ENCODE peak calls at places on chromosome 13, in eight cellular contexts. H, B, W, X, V, C, K and A are unnamed samples.

GRCh38 chr13:99500839-99501134 is 485 bp upstream of the TM9SF2 start:
- DNase-seq in V (no peak), X (peak), C (no peak), K (no peak), B (no peak), H (no peak), W (no peak), A (no peak)

GRCh38 chr13:110555601-110556223 is 5.8 kb downstream of the RAB20 start:
- DNase-seq in V (no peak), K (no peak), B (no peak), H (peak), X (no peak), W (no peak), C (no peak), A (no peak)

GRCh38 chr13:37944476-37945442 is 75.2 kb upstream of the TRPC4 start:
- DNase-seq in V (no peak), W (no peak), X (no peak), K (peak), C (peak), B (no peak), H (no peak), A (no peak)

GRCh38 chr13:99894835-99895427 is 76.6 kb downstream of the ZIC5 start:
- DNase-seq in C (no peak), K (peak), H (no peak), V (no peak), X (peak), B (no peak), W (no peak), A (no peak)

GRCh38 chr13:72221276-72221962 is 354.4 kb upstream of the DACH1 start:
- DNase-seq in K (peak), W (no peak), H (no peak), B (no peak), V (no peak), X (no peak), C (peak), A (no peak)

GRCh38 chr13:26168276-26168814 is 53.8 kb downstream of the RNF6 start:
- DNase-seq in W (peak), X (no peak), C (peak), H (no peak), B (no peak), K (peak), V (no peak), A (no peak)

GRCh38 chr13:102650444-102650843 is 44.4 kb downstream of the METTL21C start:
- DNase-seq in V (no peak), X (no peak), W (no peak), B (no peak), H (no peak), C (no peak), K (no peak), A (no peak)

GRCh38 chr13:102773441-102774209 is at the start of gene TEX30:
- DNase-seq in H (peak), B (peak), K (peak), X (peak), W (peak), V (peak), C (peak), A (peak)

GRCh38 chr13:71831716-71832115 is 35.3 kb downstream of the DACH1 start:
- DNase-seq in W (peak), V (no peak), H (no peak), C (no peak), B (no peak), K (no peak), X (no peak), A (no peak)

GRCh38 chr13:53237696-53238095 is 209.1 kb downstream of the OLFM4 start:
- DNase-seq in V (no peak), C (no peak), W (no peak), K (no peak), B (no peak), X (no peak), H (no peak), A (no peak)

GRCh38 chr13:52978989-52979388 is 49.6 kb upstream of the OLFM4 start:
- DNase-seq in C (no peak), V (no peak), K (no peak), B (no peak), X (no peak), H (no peak), W (no peak), A (no peak)

GRCh38 chr13:47545206-47545605 is 455.9 kb downstream of the SUCLA2 start:
- DNase-seq in K (no peak), B (no peak), W (no peak), C (peak), H (no peak), V (no peak), X (no peak), A (peak)

GRCh38 chr13:65472336-65472735 is 1757.8 kb downstream of the PCDH9 start:
- DNase-seq in H (no peak), V (no peak), X (no peak), W (no peak), C (peak), B (no peak), K (peak), A (no peak)

GRCh38 chr13:100976993-100977392 is 302.4 kb upstream of the TMTC4 start:
- DNase-seq in W (no peak), B (no peak), K (no peak), V (no peak), X (no peak), H (no peak), C (no peak), A (no peak)

GRCh38 chr13:48478401-48478800 is 54.5 kb downstream of the RCBTB2 start:
- DNase-seq in V (no peak), X (no peak), K (no peak), W (no peak), H (no peak), C (no peak), B (no peak), A (peak)

GRCh38 chr13:114043421-114044053 is 69.7 kb upstream of the C13orf46 start:
- DNase-seq in C (peak), X (peak), B (peak), W (peak), H (peak), K (peak), V (peak), A (peak)

GRCh38 chr13:111359930-111360329 is 39.5 kb downstream of the TEX29 start:
- DNase-seq in H (no peak), K (no peak), W (no peak), B (no peak), V (no peak), X (no peak), C (no peak), A (no peak)

GRCh38 chr13:45512148-45512498 is 47.4 kb downstream of the COG3 start:
- DNase-seq in V (no peak), X (no peak), B (no peak), K (peak), C (no peak), H (no peak), W (peak), A (peak)

DNA sequence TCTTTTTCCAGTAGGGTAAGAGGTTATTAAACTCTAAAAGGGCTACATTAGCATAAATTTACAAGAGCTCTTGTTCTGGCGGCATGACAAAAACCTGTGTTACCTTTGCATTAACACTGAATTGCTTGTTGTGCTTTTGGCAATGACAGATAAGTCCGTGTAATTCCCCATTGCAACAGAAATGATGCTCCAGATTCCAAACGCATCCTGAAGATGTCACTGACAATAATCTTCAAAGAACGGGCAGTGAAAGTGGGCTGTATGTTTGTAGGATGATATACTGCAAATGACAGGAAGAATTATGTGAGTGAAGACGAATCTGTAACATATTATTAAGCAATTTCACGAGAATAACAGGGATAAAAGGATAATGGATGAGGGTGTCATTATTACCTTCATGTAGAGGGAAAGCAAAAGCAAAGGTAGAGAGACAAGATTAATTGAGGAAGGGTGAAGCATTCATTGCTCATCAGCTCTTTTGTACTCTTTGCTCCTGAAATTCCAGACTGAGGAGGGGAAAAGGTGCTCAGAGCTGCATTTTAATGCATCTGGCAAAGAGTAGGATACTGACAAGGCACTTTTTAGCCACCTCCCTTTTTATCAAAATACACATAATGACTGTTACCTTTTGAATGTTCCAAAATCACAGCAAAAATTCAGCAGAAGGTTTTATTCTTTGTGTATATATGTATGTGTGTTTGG is 38.5 kb upstream of the MAB21L1 start:
- DNase-seq in C (no peak), V (no peak), B (no peak), K (no peak), X (no peak), H (no peak), W (no peak), A (no peak)
- H3K4me3 ChIP-seq in C (no peak), V (no peak), B (no peak), K (no peak), X (no peak), H (no peak), W (no peak), A (no peak)

DNA sequence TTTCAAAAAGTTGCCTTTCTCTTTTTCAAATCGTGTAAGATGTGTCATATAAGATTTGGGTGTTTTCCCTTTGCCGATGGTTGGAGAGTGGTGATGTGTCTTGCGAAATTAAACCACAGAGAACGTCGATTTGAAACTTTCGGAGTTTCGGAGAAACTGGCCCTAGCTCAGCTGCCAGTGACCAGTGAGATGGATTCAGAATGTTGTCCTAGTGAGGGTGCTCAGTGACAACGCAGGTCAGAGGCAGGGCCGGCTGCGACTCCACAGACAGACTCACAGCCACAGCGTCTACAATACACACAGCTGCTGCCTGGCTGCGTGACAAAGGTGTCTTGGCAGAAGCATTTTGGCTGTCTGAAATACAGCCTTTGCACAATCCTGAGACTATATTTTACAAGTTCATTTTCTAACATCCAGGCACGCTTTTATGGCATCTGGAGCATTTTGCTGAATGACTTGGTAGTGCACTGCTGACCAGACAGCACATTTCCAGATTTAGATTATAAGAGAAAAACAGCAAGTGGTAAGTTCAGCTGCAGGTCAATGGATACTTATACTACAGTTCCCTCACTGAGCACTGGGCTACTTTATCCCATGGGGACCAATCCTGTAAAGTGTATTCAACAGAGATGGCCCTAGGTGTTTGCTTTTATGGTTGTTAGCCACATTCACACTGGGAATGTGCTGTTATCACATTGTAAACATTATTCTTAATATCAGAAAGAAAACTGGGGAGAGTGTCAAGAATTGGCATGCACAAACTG is 207.5 kb downstream of the KCNRG start:
- DNase-seq in W (peak), K (peak), B (peak), H (peak), C (peak), X (no peak), V (no peak), A (peak)
- H3K4me3 ChIP-seq in W (peak), K (peak), B (peak), H (no peak), C (no peak), X (no peak), V (peak), A (peak)

DNA sequence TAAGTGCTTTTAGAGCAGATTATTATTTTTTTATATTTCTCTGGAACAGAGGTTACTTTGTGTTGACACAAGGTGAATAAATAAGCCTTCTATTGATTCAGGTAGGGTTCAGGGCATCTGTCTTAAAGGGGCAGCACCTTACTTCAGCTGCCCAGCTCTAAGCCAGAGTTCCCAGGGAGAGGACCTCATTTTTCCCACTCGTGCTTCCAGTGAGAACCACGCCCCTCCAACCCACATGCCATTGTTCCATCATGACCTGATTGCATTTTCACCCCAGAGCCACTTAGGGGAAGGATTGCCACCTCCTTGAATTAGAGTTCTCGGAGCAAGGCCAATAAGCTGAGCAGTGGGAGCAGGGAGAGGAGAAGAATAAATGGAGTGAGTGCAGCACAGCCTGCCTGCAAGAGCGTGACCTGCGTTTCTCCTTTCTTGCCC is 104.3 kb upstream of the FRY start:
- DNase-seq in C (no peak), V (no peak), B (no peak), W (no peak), X (no peak), K (no peak), H (no peak), A (no peak)
- H3K4me3 ChIP-seq in C (no peak), V (no peak), B (no peak), W (no peak), X (no peak), K (no peak), H (no peak), A (no peak)

GRCh38 chr13:30377312-30377685 is 45.0 kb upstream of the UBE2L5 start:
- DNase-seq in K (no peak), H (no peak), V (no peak), B (no peak), C (no peak), W (no peak), X (no peak), A (no peak)

GRCh38 chr13:30381049-30381448 is 41.2 kb upstream of the UBE2L5 start:
- DNase-seq in C (no peak), K (no peak), X (no peak), H (no peak), W (no peak), V (no peak), B (no peak), A (no peak)

GRCh38 chr13:30375436-30375835 is 46.9 kb upstream of the UBE2L5 start:
- DNase-seq in K (no peak), W (no peak), H (no peak), X (no peak), V (no peak), C (no peak), B (no peak), A (no peak)

GRCh38 chr13:30373727-30374126 is 48.6 kb upstream of the UBE2L5 start:
- DNase-seq in K (no peak), C (no peak), H (no peak), V (no peak), W (no peak), B (no peak), X (no peak), A (no peak)

GRCh38 chr13:30376426-30377311 is 45.6 kb upstream of the UBE2L5 start:
- DNase-seq in K (no peak), B (no peak), C (no peak), V (no peak), X (no peak), W (no peak), H (no peak), A (no peak)
- H3K4me3 ChIP-seq in K (no peak), B (no peak), C (no peak), V (no peak), X (no peak), W (no peak), H (no peak), A (no peak)

DNA sequence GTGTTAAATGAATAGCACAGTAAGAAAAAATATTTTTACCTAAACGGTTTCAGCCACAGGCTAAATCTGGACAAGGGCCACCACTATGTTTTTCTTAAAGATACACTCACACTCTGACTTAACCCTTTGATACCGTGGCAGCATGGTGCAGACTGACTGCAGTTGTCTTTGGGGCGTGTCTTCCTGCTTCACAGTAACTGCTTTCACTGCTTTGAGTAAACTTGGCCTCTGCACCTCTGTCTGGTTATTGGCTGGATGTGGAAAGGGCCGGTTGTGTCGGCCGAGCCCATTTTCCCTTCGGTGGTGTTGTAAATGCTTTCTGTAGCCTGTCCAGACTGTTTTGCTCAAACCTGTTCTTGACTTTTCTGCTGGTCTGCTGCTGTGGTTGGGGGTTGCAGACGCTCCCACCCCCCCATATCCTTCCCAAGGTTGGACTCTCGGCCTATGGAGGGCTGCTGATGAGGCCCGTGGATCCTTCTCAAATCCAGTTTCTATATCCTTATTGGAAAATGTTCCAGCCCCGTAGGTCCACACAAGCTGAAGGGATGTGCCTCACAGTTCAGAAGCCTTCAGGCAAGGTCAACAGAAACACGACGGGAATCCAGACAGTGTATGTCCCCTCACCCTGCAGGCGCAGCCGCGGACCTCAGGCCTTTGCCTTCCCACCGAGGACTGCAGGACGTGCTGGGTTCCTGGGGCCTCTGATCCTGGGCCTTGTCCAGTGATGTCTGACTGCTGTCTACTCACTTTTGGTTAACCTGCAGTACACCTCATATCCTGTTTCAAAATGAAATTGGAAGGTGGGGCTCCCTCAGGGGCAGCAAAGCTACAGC is 90.2 kb upstream of the RNF113B start:
- DNase-seq in V (peak), W (peak), H (no peak), K (no peak), C (peak), X (no peak), B (no peak), A (peak)
- H3K4me3 ChIP-seq in V (peak), W (no peak), H (peak), K (no peak), C (no peak), X (no peak), B (no peak), A (no peak)

DNA sequence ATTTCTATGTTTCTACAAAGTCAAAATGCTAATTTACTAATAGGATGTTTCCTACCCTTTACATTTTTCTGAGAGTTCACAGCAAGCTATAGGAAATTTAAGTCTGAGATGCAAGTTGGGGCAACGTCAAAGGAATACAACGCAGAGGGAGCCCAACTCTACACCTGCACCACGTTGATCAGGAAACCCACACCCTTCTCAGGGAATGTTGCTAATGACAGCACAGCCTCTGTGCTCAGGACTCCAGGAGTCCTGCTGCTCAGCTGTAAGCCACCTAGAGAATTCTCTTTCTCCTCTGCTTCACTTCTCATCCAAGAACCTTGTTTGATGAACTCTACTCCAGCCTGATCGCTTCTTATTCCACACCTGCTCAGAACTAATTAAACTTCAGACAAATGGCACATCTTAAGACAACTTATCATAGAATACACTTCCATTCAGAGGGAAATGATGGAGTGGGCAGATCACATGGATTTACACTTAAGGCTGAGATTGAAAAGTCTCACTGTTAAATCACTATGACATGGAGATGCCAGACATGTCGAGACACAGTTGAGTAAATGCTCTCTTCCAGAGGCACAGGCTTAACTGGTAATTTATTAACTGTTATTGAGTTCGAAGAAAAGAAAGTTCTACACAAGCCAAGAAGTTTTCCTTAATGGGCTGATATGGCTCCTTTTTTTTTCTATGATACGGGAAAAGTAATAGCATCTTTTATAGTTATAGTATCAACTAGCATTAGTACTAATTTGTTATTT is 811.6 kb upstream of the ARGLU1 start:
- DNase-seq in K (no peak), V (no peak), C (no peak), H (no peak), B (no peak), X (no peak), W (no peak), A (no peak)
- H3K4me3 ChIP-seq in K (no peak), V (no peak), C (no peak), H (no peak), B (no peak), X (no peak), W (no peak), A (no peak)

DNA sequence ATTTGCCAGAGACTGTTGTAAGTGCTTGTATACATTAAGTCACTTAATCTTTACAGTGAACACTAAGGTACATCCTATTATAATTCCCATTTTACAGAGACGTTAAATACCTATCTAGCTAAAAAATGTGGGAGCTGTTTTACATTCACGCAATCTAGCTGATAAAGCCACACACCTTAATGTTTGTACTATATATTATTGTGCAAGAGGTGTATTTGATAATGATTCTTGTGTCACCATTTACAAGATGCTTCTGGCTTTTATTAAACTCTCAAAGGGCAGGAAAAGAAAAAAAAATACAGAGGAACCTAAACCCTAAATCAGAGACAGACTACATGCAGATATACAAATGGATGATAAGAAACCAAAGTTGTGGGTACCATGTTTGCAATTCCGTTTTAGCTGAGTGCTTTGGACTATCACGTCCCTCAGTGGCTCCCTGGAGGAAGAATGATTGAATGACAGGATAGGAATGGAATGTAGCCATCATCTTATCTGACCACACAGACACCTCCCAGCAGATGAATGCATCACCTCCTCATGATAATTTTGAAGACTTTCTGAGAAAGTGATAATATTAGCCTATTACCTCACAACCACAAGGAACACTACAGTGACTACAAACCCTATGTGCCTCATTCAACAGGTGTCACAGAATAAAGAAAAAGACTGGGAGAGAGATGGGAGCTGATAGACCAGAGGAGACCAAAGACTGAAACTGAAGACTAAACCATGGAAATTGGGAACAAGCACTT is 230.5 kb upstream of the SERP2 start:
- DNase-seq in C (peak), W (peak), K (peak), H (no peak), X (no peak), B (no peak), V (no peak), A (peak)
- H3K4me3 ChIP-seq in C (peak), W (peak), K (peak), H (no peak), X (peak), B (peak), V (no peak), A (no peak)